ENCODE peak calls at places on chromosomes 3 and 15, in four cellular contexts. R is GM12878, W is left ventricle myocardium inferior, Q is HepG2. D is an unnamed sample.

GRCh38 chr15:32905481-32905880 is 187.7 kb downstream of the GREM1 start:
- DNase-seq in R (no peak), W (no peak), Q (no peak), D (no peak)

GRCh38 chr3:193870376-193871092 is 265.4 kb upstream of the HES1 start:
- DNase-seq in R (no peak), W (no peak), Q (no peak), D (no peak)

GRCh38 chr3:188853896-188854295 is 317.9 kb upstream of the TPRG1 start:
- DNase-seq in R (no peak), W (no peak), Q (no peak), D (no peak)

GRCh38 chr15:92315144-92315543 is 78.5 kb upstream of the ST8SIA2 start:
- DNase-seq in R (no peak), W (no peak), Q (no peak), D (no peak)

GRCh38 chr15:51144021-51144532 is 49.4 kb upstream of the TNFAIP8L3 start:
- DNase-seq in R (no peak), W (no peak), Q (no peak), D (peak; percentile 20)

GRCh38 chr15:40443255-40443654 is 2.5 kb downstream of the BAHD1 start:
- DNase-seq in R (no peak), W (no peak), Q (no peak), D (no peak)

GRCh38 chr3:24963762-24964625 is 464.1 kb upstream of the RARB start:
- DNase-seq in R (no peak), W (no peak), Q (peak; percentile 15), D (no peak)

GRCh38 chr15:66739287-66739686 is 37.3 kb downstream of the SMAD6 start:
- DNase-seq in R (no peak), W (no peak), Q (no peak), D (no peak)

GRCh38 chr15:89822030-89822429 is 7.4 kb upstream of the ANPEP start:
- DNase-seq in R (peak; percentile 11), W (no peak), Q (no peak), D (no peak)

GRCh38 chr3:31521468-31521867 is 11.3 kb upstream of the STT3B start:
- DNase-seq in R (no peak), W (no peak), Q (no peak), D (no peak)

GRCh38 chr15:65217526-65218482 is 6.5 kb upstream of the CILP start:
- DNase-seq in R (no peak), W (no peak), Q (no peak), D (no peak)

GRCh38 chr3:86251781-86252180 is 739.2 kb downstream of the VGLL3 start:
- DNase-seq in R (no peak), W (no peak), Q (no peak), D (no peak)

GRCh38 chr3:100726706-100727105 is 17.4 kb downstream of the TFG start:
- DNase-seq in R (no peak), W (no peak), Q (no peak), D (no peak)

GRCh38 chr3:27615555-27615954 is 106.6 kb downstream of the EOMES start:
- DNase-seq in R (no peak), W (no peak), Q (no peak), D (no peak)

GRCh38 chr3:2927252-2927651 is 182.9 kb downstream of the IL5RA start:
- DNase-seq in R (no peak), W (no peak), Q (no peak), D (no peak)

GRCh38 chr3:156483961-156484787 is 70.7 kb downstream of the SSR3 start:
- DNase-seq in R (peak; percentile 77), W (no peak), Q (no peak), D (no peak)

GRCh38 chr15:75452968-75453702 is 1.6 kb upstream of the SIN3A start:
- DNase-seq in R (peak; percentile 30), W (peak; percentile 41), Q (peak; percentile 42), D (no peak)

GRCh38 chr3:18645603-18646002 is 220.5 kb upstream of the SATB1 start:
- DNase-seq in R (no peak), W (no peak), Q (no peak), D (no peak)

GRCh38 chr3:38563070-38563901 is 67.1 kb downstream of the EXOG start:
- DNase-seq in R (no peak), W (no peak), Q (no peak), D (no peak)

GRCh38 chr3:197333901-197334639 is 35.7 kb upstream of the DLG1 start:
- DNase-seq in R (no peak), W (no peak), Q (no peak), D (no peak)

GRCh38 chr15:60479711-60480110 is 769 bp upstream of the ICE2 start:
- DNase-seq in R (peak; percentile 15), W (no peak), Q (no peak), D (no peak)

GRCh38 chr3:129424185-129424841 is 4.1 kb downstream of the EFCAB12 start:
- DNase-seq in R (peak; percentile 66), W (no peak), Q (peak; percentile 54), D (no peak)

GRCh38 chr3:39125837-39126500 is 18.5 kb downstream of the TTC21A start:
- DNase-seq in R (no peak), W (no peak), Q (peak; percentile 28), D (no peak)

GRCh38 chr15:55800216-55800615 is 57.3 kb upstream of the PRTG start:
- DNase-seq in R (no peak), W (no peak), Q (no peak), D (no peak)

GRCh38 chr3:46881819-46882376 is 4.4 kb downstream of the PTH1R start:
- DNase-seq in R (no peak), W (peak; percentile 46), Q (no peak), D (no peak)

GRCh38 chr3:112582242-112582874 is 20.5 kb downstream of the SLC35A5 start:
- DNase-seq in R (no peak), W (no peak), Q (peak; percentile 21), D (peak; percentile 55)

GRCh38 chr15:81215531-81215930 is 18.9 kb downstream of the IL16 start:
- DNase-seq in R (no peak), W (no peak), Q (no peak), D (no peak)

GRCh38 chr3:27585429-27585828 is 101.2 kb upstream of the SLC4A7 start:
- DNase-seq in R (no peak), W (no peak), Q (no peak), D (no peak)

GRCh38 chr3:116155830-116156229 is 289.5 kb downstream of the LSAMP start:
- DNase-seq in R (no peak), W (no peak), Q (no peak), D (no peak)

GRCh38 chr3:9384141-9384828 is 13.1 kb upstream of the SETD5 start:
- DNase-seq in R (no peak), W (no peak), Q (no peak), D (no peak)

GRCh38 chr3:65871305-65872141 is 167.2 kb downstream of the MAGI1 start:
- DNase-seq in R (no peak), W (peak; percentile 40), Q (peak; percentile 38), D (no peak)

GRCh38 chr15:31434418-31435255 is 108.0 kb downstream of the KLF13 start:
- DNase-seq in R (peak; percentile 69), W (peak; percentile 54), Q (no peak), D (peak; percentile 61)

GRCh38 chr3:168034152-168034928 is 61.4 kb downstream of the GOLIM4 start:
- DNase-seq in R (no peak), W (no peak), Q (no peak), D (peak; percentile 2)

GRCh38 chr3:111621535-111621934 is 26.4 kb upstream of the ZBED2 start:
- DNase-seq in R (no peak), W (no peak), Q (peak; percentile 31), D (no peak)

GRCh38 chr3:152206243-152206642 is 62.5 kb upstream of the MBNL1 start:
- DNase-seq in R (no peak), W (no peak), Q (no peak), D (no peak)
- H3K27ac ChIP-seq in R (no peak overlapping the region), W (no peak overlapping the region), Q (no peak overlapping the region), D (no peak overlapping the region)

GRCh38 chr15:52344592-52344991 is 49.0 kb upstream of the MYO5C start:
- DNase-seq in R (no peak), W (no peak), Q (no peak), D (no peak)
- H3K4me3 ChIP-seq in R (no peak overlapping the region), W (no peak overlapping the region), Q (no peak overlapping the region), D (no peak overlapping the region)

GRCh38 chr3:49792371-49793150 is 6.2 kb upstream of the IP6K1 start:
- DNase-seq in R (no peak), W (no peak), Q (no peak), D (no peak)

GRCh38 chr3:49794926-49795905 is 4.5 kb downstream of the CDHR4 start:
- DNase-seq in R (no peak), W (peak; percentile 15), Q (no peak), D (no peak)

GRCh38 chr3:49791571-49791970 is 5.2 kb upstream of the IP6K1 start:
- DNase-seq in R (no peak), W (no peak), Q (no peak), D (no peak)

GRCh38 chr3:49793486-49794085 is 6.1 kb downstream of the CDHR4 start:
- DNase-seq in R (no peak), W (no peak), Q (no peak), D (no peak)

GRCh38 chr3:49794431-49794830 is 5.2 kb downstream of the CDHR4 start:
- DNase-seq in R (no peak), W (peak; percentile 8), Q (no peak), D (no peak)
- H3K27ac ChIP-seq in R (no peak overlapping the region), W (no peak overlapping the region), Q (no peak overlapping the region), D (no peak overlapping the region)

GRCh38 chr3:184300377-184300717 is 1.3 kb downstream of the PSMD2 start:
- DNase-seq in R (no peak), W (no peak), Q (no peak), D (no peak)
- H3K4me3 ChIP-seq in R (peak overlapping the region; percentile 88), W (peak overlapping the region; percentile 87), Q (peak overlapping the region; percentile 98), D (peak overlapping the region; percentile 98)

GRCh38 chr15:62430552-62430951 is 265.5 kb upstream of the C2CD4B start:
- DNase-seq in R (no peak), W (no peak), Q (no peak), D (no peak)

GRCh38 chr15:62428259-62428658 is 263.2 kb upstream of the C2CD4B start:
- DNase-seq in R (no peak), W (no peak), Q (no peak), D (no peak)

GRCh38 chr15:62426387-62426956 is 261.4 kb upstream of the C2CD4B start:
- DNase-seq in R (no peak), W (no peak), Q (peak; percentile 18), D (no peak)

GRCh38 chr15:62430056-62430455 is 265.0 kb upstream of the C2CD4B start:
- DNase-seq in R (no peak), W (no peak), Q (peak; percentile 51), D (no peak)

GRCh38 chr15:62428851-62429250 is 263.8 kb upstream of the C2CD4B start:
- DNase-seq in R (no peak), W (no peak), Q (no peak), D (no peak)
- H3K27ac ChIP-seq in R (no peak overlapping the region), W (no peak overlapping the region), Q (no peak overlapping the region), D (no peak overlapping the region)

GRCh38 chr3:63576826-63577225 is 75.6 kb upstream of the SNTN start:
- DNase-seq in R (no peak), W (no peak), Q (no peak), D (no peak)
- H3K4me3 ChIP-seq in R (no peak overlapping the region), W (no peak overlapping the region), Q (no peak overlapping the region), D (no peak overlapping the region)

GRCh38 chr15:74365619-74366445 is 1.6 kb downstream of the CYP11A1 start:
- DNase-seq in R (no peak), W (peak; percentile 48), Q (peak; percentile 25), D (no peak)
- H3K27ac ChIP-seq in R (no peak overlapping the region), W (peak overlapping the region; percentile 40), Q (peak overlapping the region; percentile 51), D (no peak overlapping the region)